ENCODE peak calls at places on chromosomes 2 and 18, in seven cellular contexts. G, K, B, S, A, X and O are unnamed samples.

GRCh38 chr2:237864030-237864931 is 4.9 kb downstream of the RAMP1 start:
- DNase-seq in S (no peak), K (no peak), B (no peak), X (no peak), A (no peak), G (no peak), O (no peak)

GRCh38 chr2:234722176-234722575 is 225.3 kb upstream of the ARL4C start:
- DNase-seq in K (no peak), G (no peak), S (no peak), B (no peak), A (no peak), X (no peak), O (no peak)

GRCh38 chr2:23712756-23713151 is 214.2 kb downstream of the ATAD2B start:
- DNase-seq in G (no peak), X (no peak), K (no peak), S (no peak), A (no peak), B (no peak), O (no peak)

GRCh38 chr2:10241641-10242430 is 60.9 kb upstream of the HPCAL1 start:
- DNase-seq in X (no peak), B (no peak), A (no peak), K (no peak), G (no peak), S (no peak), O (no peak)

GRCh38 chr2:24558781-24559540 is 67.9 kb downstream of the NCOA1 start:
- DNase-seq in S (no peak), K (no peak), X (no peak), B (no peak), A (no peak), G (no peak), O (no peak)

GRCh38 chr2:99395589-99396130 is 58.5 kb downstream of the EIF5B start:
- DNase-seq in B (no peak), K (no peak), X (no peak), A (no peak), G (no peak), S (no peak), O (no peak)

GRCh38 chr2:97005353-97005752 is 19.0 kb upstream of the FAM178B start:
- DNase-seq in A (no peak), K (no peak), B (no peak), X (no peak), S (no peak), G (no peak), O (no peak)

GRCh38 chr2:152587187-152587947 is 129.9 kb downstream of the PRPF40A start:
- DNase-seq in G (no peak), S (no peak), B (no peak), A (no peak), X (no peak), K (no peak), O (no peak)

GRCh38 chr18:34806527-34806926 is 96.4 kb downstream of the DTNA start:
- DNase-seq in G (no peak), S (no peak), X (peak), A (no peak), K (no peak), B (no peak), O (no peak)

GRCh38 chr2:196195758-196196157 is 24.4 kb upstream of the STK17B start:
- DNase-seq in A (no peak), S (no peak), G (no peak), X (no peak), K (no peak), B (no peak), O (no peak)

GRCh38 chr2:85536479-85536878 is 2.5 kb upstream of the MAT2A start:
- DNase-seq in S (no peak), K (peak), X (peak), B (no peak), A (no peak), G (no peak), O (no peak)

GRCh38 chr2:24652265-24653232 is 140.6 kb downstream of the PTRHD1 start:
- DNase-seq in K (no peak), B (no peak), G (no peak), A (no peak), X (no peak), S (no peak), O (no peak)

GRCh38 chr18:79818631-79819030 is 20.9 kb downstream of the KCNG2 start:
- DNase-seq in B (no peak), X (no peak), A (no peak), S (no peak), K (no peak), G (no peak), O (no peak)

GRCh38 chr18:23856466-23857175 is 157.9 kb upstream of the TTC39C start:
- DNase-seq in S (no peak), B (no peak), A (no peak), X (no peak), K (peak), G (no peak), O (no peak)

GRCh38 chr2:226048625-226049024 is 649.1 kb downstream of the NYAP2 start:
- DNase-seq in X (no peak), S (no peak), B (no peak), G (no peak), A (no peak), K (peak), O (no peak)

GRCh38 chr2:214591359-214591758 is 180.5 kb downstream of the VWC2L start:
- DNase-seq in G (no peak), S (no peak), X (no peak), K (no peak), B (no peak), A (no peak), O (no peak)

GRCh38 chr18:41320090-41320489 is 634.9 kb upstream of the PIK3C3 start:
- DNase-seq in G (no peak), K (no peak), A (no peak), S (no peak), B (no peak), X (no peak), O (no peak)

GRCh38 chr18:77096031-77096371 is 36.6 kb downstream of the MBP start:
- DNase-seq in G (no peak), A (no peak), K (no peak), X (no peak), B (no peak), S (no peak), O (no peak)

GRCh38 chr2:172674034-172674967 is 61.3 kb upstream of the RAPGEF4 start:
- DNase-seq in K (no peak), S (no peak), A (peak), B (no peak), G (peak), X (peak), O (no peak)

GRCh38 chr2:136235451-136236418 is 117.8 kb upstream of the CXCR4 start:
- DNase-seq in G (no peak), X (no peak), B (no peak), A (no peak), S (no peak), K (peak), O (no peak)

GRCh38 chr2:174846941-174847938 is 83.0 kb upstream of the CHRNA1 start:
- DNase-seq in S (no peak), K (peak), G (no peak), X (peak), A (no peak), B (no peak), O (no peak)

GRCh38 chr18:49734836-49735235 is 78.5 kb downstream of the ACAA2 start:
- DNase-seq in G (no peak), S (no peak), A (no peak), X (peak), B (no peak), K (no peak), O (no peak)

GRCh38 chr18:48314694-48315093 is 94.5 kb downstream of the ZBTB7C start:
- DNase-seq in B (no peak), G (no peak), K (no peak), A (no peak), X (no peak), S (no peak), O (no peak)

GRCh38 chr2:107511970-107512789 is 314.5 kb upstream of the RGPD4 start:
- DNase-seq in S (no peak), A (no peak), G (no peak), K (no peak), X (no peak), B (no peak), O (no peak)

GRCh38 chr18:49059028-49059670 is 108.4 kb upstream of the SMAD7 start:
- DNase-seq in X (peak), G (no peak), B (no peak), A (no peak), S (no peak), K (peak), O (no peak)

GRCh38 chr2:172101707-172102158 is 967 bp downstream of the DLX2 start:
- DNase-seq in A (no peak), B (no peak), G (no peak), S (no peak), K (no peak), X (peak), O (no peak)

GRCh38 chr2:106596844-106597243 is 109.7 kb downstream of the CD8B2 start:
- DNase-seq in X (no peak), K (no peak), A (no peak), G (no peak), B (no peak), S (no peak), O (no peak)

GRCh38 chr2:162062559-162062958 is 11.5 kb downstream of the DPP4 start:
- DNase-seq in K (no peak), A (no peak), X (no peak), G (no peak), B (no peak), S (no peak), O (no peak)

GRCh38 chr18:70207181-70207580 is 1.7 kb upstream of the RTTN start:
- DNase-seq in A (no peak), G (no peak), S (no peak), X (no peak), B (no peak), K (no peak), O (no peak)

GRCh38 chr2:175180701-175181103 is 808 bp downstream of the ATP5MC3 start:
- DNase-seq in K (peak), S (no peak), G (peak), A (peak), X (peak), B (no peak), O (peak)

GRCh38 chr2:177682768-177683472 is 290.3 kb downstream of the AGPS start:
- DNase-seq in G (no peak), X (peak), B (no peak), K (no peak), S (no peak), A (no peak), O (no peak)